ENCODE peak calls at places on chromosomes 5 and 9, in eight cellular contexts. One of them, this sample, is unnamed.
A peak's percentile ranks its signal among the peaks of the same experiment; 100 is the strongest.

GRCh38 chr9:97984188-97985057 is 1.3 kb downstream of the ANP32B start:
- DNase-seq in fibroblast of mammary gland: peak; percentile 78
- DNase-seq in foreskin fibroblast: peak; percentile 94
- DNase-seq in HT1080: peak; percentile 53
- DNase-seq in posterior cingulate gyrus: peak; percentile 68
- DNase-seq in head of caudate nucleus: peak; percentile 83
- DNase-seq in tibial nerve: peak; percentile 68
- DNase-seq in SW 1271: peak; percentile 66
- DNase-seq in this sample: peak; percentile 69

GRCh38 chr9:35909687-35910612 is 660 bp downstream of the SPAAR start:
- DNase-seq in fibroblast of mammary gland: peak; percentile 30
- DNase-seq in foreskin fibroblast: no peak
- DNase-seq in HT1080: no peak
- DNase-seq in posterior cingulate gyrus: no peak
- DNase-seq in head of caudate nucleus: no peak
- DNase-seq in tibial nerve: no peak
- DNase-seq in SW 1271: no peak
- DNase-seq in this sample: no peak

GRCh38 chr9:90916147-90916734 is 114.6 kb downstream of the SYK start:
- DNase-seq in fibroblast of mammary gland: peak; percentile 63
- DNase-seq in foreskin fibroblast: peak; percentile 79
- DNase-seq in HT1080: no peak
- DNase-seq in posterior cingulate gyrus: no peak
- DNase-seq in head of caudate nucleus: no peak
- DNase-seq in tibial nerve: no peak
- DNase-seq in SW 1271: no peak
- DNase-seq in this sample: no peak

GRCh38 chr9:24844217-24844616 is 298.5 kb upstream of the IZUMO3 start:
- DNase-seq in fibroblast of mammary gland: no peak
- DNase-seq in foreskin fibroblast: no peak
- DNase-seq in HT1080: no peak
- DNase-seq in posterior cingulate gyrus: no peak
- DNase-seq in head of caudate nucleus: no peak
- DNase-seq in tibial nerve: no peak
- DNase-seq in SW 1271: no peak
- DNase-seq in this sample: no peak

GRCh38 chr5:112083623-112084022 is 326.6 kb upstream of the NREP start:
- DNase-seq in fibroblast of mammary gland: peak; percentile 21
- DNase-seq in foreskin fibroblast: peak; percentile 27
- DNase-seq in HT1080: no peak
- DNase-seq in posterior cingulate gyrus: no peak
- DNase-seq in head of caudate nucleus: no peak
- DNase-seq in tibial nerve: no peak
- DNase-seq in SW 1271: no peak
- DNase-seq in this sample: no peak

GRCh38 chr5:135880801-135881200 is 14.8 kb downstream of the IL9 start:
- DNase-seq in fibroblast of mammary gland: no peak
- DNase-seq in foreskin fibroblast: no peak
- DNase-seq in HT1080: no peak
- DNase-seq in posterior cingulate gyrus: no peak
- DNase-seq in head of caudate nucleus: no peak
- DNase-seq in tibial nerve: no peak
- DNase-seq in SW 1271: no peak
- DNase-seq in this sample: no peak

GRCh38 chr5:112886975-112887374 is 25.9 kb downstream of the SRP19 start:
- DNase-seq in fibroblast of mammary gland: no peak
- DNase-seq in foreskin fibroblast: no peak
- DNase-seq in HT1080: no peak
- DNase-seq in posterior cingulate gyrus: no peak
- DNase-seq in head of caudate nucleus: no peak
- DNase-seq in tibial nerve: no peak
- DNase-seq in SW 1271: no peak
- DNase-seq in this sample: no peak

GRCh38 chr9:9016597-9016996 is 1217.0 kb upstream of the DMAC1 start:
- DNase-seq in fibroblast of mammary gland: no peak
- DNase-seq in foreskin fibroblast: no peak
- DNase-seq in HT1080: no peak
- DNase-seq in posterior cingulate gyrus: no peak
- DNase-seq in head of caudate nucleus: no peak
- DNase-seq in tibial nerve: no peak
- DNase-seq in SW 1271: no peak
- DNase-seq in this sample: no peak

GRCh38 chr5:177098772-177099152 is 12.0 kb downstream of the FGFR4 start:
- DNase-seq in fibroblast of mammary gland: no peak
- DNase-seq in foreskin fibroblast: peak; percentile 62
- DNase-seq in HT1080: no peak
- DNase-seq in posterior cingulate gyrus: no peak
- DNase-seq in head of caudate nucleus: no peak
- DNase-seq in tibial nerve: no peak
- DNase-seq in SW 1271: no peak
- DNase-seq in this sample: no peak

GRCh38 chr5:38605610-38606009 is 49.2 kb upstream of the LIFR start:
- DNase-seq in fibroblast of mammary gland: no peak
- DNase-seq in foreskin fibroblast: no peak
- DNase-seq in HT1080: no peak
- DNase-seq in posterior cingulate gyrus: no peak
- DNase-seq in head of caudate nucleus: no peak
- DNase-seq in tibial nerve: no peak
- DNase-seq in SW 1271: no peak
- DNase-seq in this sample: no peak

GRCh38 chr9:113886471-113886870 is 10.4 kb downstream of the ZNF618 start:
- DNase-seq in fibroblast of mammary gland: no peak
- DNase-seq in foreskin fibroblast: no peak
- DNase-seq in HT1080: no peak
- DNase-seq in posterior cingulate gyrus: no peak
- DNase-seq in head of caudate nucleus: no peak
- DNase-seq in tibial nerve: no peak
- DNase-seq in SW 1271: no peak
- DNase-seq in this sample: no peak

GRCh38 chr9:132032584-132032945 is 47.1 kb downstream of the MED27 start:
- DNase-seq in fibroblast of mammary gland: no peak
- DNase-seq in foreskin fibroblast: no peak
- DNase-seq in HT1080: no peak
- DNase-seq in posterior cingulate gyrus: no peak
- DNase-seq in head of caudate nucleus: no peak
- DNase-seq in tibial nerve: no peak
- DNase-seq in SW 1271: no peak
- DNase-seq in this sample: no peak

GRCh38 chr9:211557-211956 is 3.1 kb upstream of the DOCK8 start:
- DNase-seq in fibroblast of mammary gland: peak; percentile 54
- DNase-seq in foreskin fibroblast: no peak
- DNase-seq in HT1080: no peak
- DNase-seq in posterior cingulate gyrus: no peak
- DNase-seq in head of caudate nucleus: no peak
- DNase-seq in tibial nerve: peak; percentile 46
- DNase-seq in SW 1271: no peak
- DNase-seq in this sample: no peak

GRCh38 chr5:161230222-161230621 is 316.3 kb downstream of the GABRB2 start:
- DNase-seq in fibroblast of mammary gland: no peak
- DNase-seq in foreskin fibroblast: no peak
- DNase-seq in HT1080: no peak
- DNase-seq in posterior cingulate gyrus: no peak
- DNase-seq in head of caudate nucleus: no peak
- DNase-seq in tibial nerve: no peak
- DNase-seq in SW 1271: no peak
- DNase-seq in this sample: no peak

GRCh38 chr9:85425153-85425611 is 316.6 kb downstream of the AGTPBP1 start:
- DNase-seq in fibroblast of mammary gland: peak; percentile 46
- DNase-seq in foreskin fibroblast: peak; percentile 73
- DNase-seq in HT1080: peak; percentile 45
- DNase-seq in posterior cingulate gyrus: peak; percentile 74
- DNase-seq in head of caudate nucleus: peak; percentile 76
- DNase-seq in tibial nerve: peak; percentile 63
- DNase-seq in SW 1271: peak; percentile 20
- DNase-seq in this sample: peak; percentile 34

This sample was measured in lower leg skin.